ENCODE peak calls at places on chromosomes 7 and 10, in six cellular contexts. One of them, this sample, is unnamed.

GRCh38 chr7:63233881-63234280 is 764.8 kb upstream of the ZNF722 start:
- DNase-seq in HEK293T: no peak
- DNase-seq in germinal center: no peak
- DNase-seq in activated T-cell treated with anti-CD3 and anti-CD28 coated beads, Interleukin-2, amount 50 U/mL, for 72 hours: no peak
- DNase-seq in stimulated activated naive CD8-positive, alpha-beta T cell treated with anti-CD3 and anti-CD28 coated beads, Interleukin-15, Interleukin-2, amounts not matched to agents 100 U/mL and 50 U/mL, for 24 hours: no peak
- DNase-seq in midbrain: no peak
- DNase-seq in this sample: no peak

GRCh38 chr7:129024125-129024524 is 30.8 kb downstream of the TNPO3 start:
- DNase-seq in stimulated activated naive CD8-positive, alpha-beta T cell treated with anti-CD3 and anti-CD28 coated beads, Interleukin-15, Interleukin-2, amounts not matched to agents 100 U/mL and 50 U/mL, for 24 hours: no peak
- DNase-seq in midbrain: no peak
- DNase-seq in HEK293T: no peak
- DNase-seq in activated T-cell treated with anti-CD3 and anti-CD28 coated beads, Interleukin-2, amount 50 U/mL, for 72 hours: no peak
- DNase-seq in germinal center: no peak
- DNase-seq in this sample: no peak

GRCh38 chr7:2403718-2404648 is 572 bp downstream of the CHST12 start:
- DNase-seq in midbrain: peak; percentile 44
- DNase-seq in stimulated activated naive CD8-positive, alpha-beta T cell treated with anti-CD3 and anti-CD28 coated beads, Interleukin-15, Interleukin-2, amounts not matched to agents 100 U/mL and 50 U/mL, for 24 hours: peak; percentile 43
- DNase-seq in germinal center: peak; percentile 57
- DNase-seq in activated T-cell treated with anti-CD3 and anti-CD28 coated beads, Interleukin-2, amount 50 U/mL, for 72 hours: peak; percentile 51
- DNase-seq in HEK293T: peak; percentile 52
- DNase-seq in this sample: peak; percentile 44

GRCh38 chr10:78194050-78194449 is 160.4 kb downstream of the RPS24 start:
- DNase-seq in midbrain: no peak
- DNase-seq in HEK293T: no peak
- DNase-seq in activated T-cell treated with anti-CD3 and anti-CD28 coated beads, Interleukin-2, amount 50 U/mL, for 72 hours: no peak
- DNase-seq in germinal center: no peak
- DNase-seq in stimulated activated naive CD8-positive, alpha-beta T cell treated with anti-CD3 and anti-CD28 coated beads, Interleukin-15, Interleukin-2, amounts not matched to agents 100 U/mL and 50 U/mL, for 24 hours: no peak
- DNase-seq in this sample: no peak

GRCh38 chr10:22625511-22626288 is 88.7 kb downstream of the PIP4K2A start:
- DNase-seq in stimulated activated naive CD8-positive, alpha-beta T cell treated with anti-CD3 and anti-CD28 coated beads, Interleukin-15, Interleukin-2, amounts not matched to agents 100 U/mL and 50 U/mL, for 24 hours: no peak
- DNase-seq in germinal center: no peak
- DNase-seq in HEK293T: no peak
- DNase-seq in midbrain: peak; percentile 18
- DNase-seq in activated T-cell treated with anti-CD3 and anti-CD28 coated beads, Interleukin-2, amount 50 U/mL, for 72 hours: no peak
- DNase-seq in this sample: no peak

GRCh38 chr10:114261116-114261515 is 22.1 kb downstream of the VWA2 start:
- DNase-seq in HEK293T: no peak
- DNase-seq in germinal center: no peak
- DNase-seq in midbrain: no peak
- DNase-seq in stimulated activated naive CD8-positive, alpha-beta T cell treated with anti-CD3 and anti-CD28 coated beads, Interleukin-15, Interleukin-2, amounts not matched to agents 100 U/mL and 50 U/mL, for 24 hours: no peak
- DNase-seq in activated T-cell treated with anti-CD3 and anti-CD28 coated beads, Interleukin-2, amount 50 U/mL, for 72 hours: no peak
- DNase-seq in this sample: no peak

GRCh38 chr7:43294080-43294630 is 181.7 kb downstream of the HECW1 start:
- DNase-seq in activated T-cell treated with anti-CD3 and anti-CD28 coated beads, Interleukin-2, amount 50 U/mL, for 72 hours: no peak
- DNase-seq in stimulated activated naive CD8-positive, alpha-beta T cell treated with anti-CD3 and anti-CD28 coated beads, Interleukin-15, Interleukin-2, amounts not matched to agents 100 U/mL and 50 U/mL, for 24 hours: no peak
- DNase-seq in midbrain: no peak
- DNase-seq in germinal center: no peak
- DNase-seq in HEK293T: no peak
- DNase-seq in this sample: peak; percentile 56

GRCh38 chr7:57343901-57344622 is 105.9 kb upstream of the ZNF716 start:
- DNase-seq in activated T-cell treated with anti-CD3 and anti-CD28 coated beads, Interleukin-2, amount 50 U/mL, for 72 hours: no peak
- DNase-seq in midbrain: no peak
- DNase-seq in HEK293T: no peak
- DNase-seq in germinal center: no peak
- DNase-seq in stimulated activated naive CD8-positive, alpha-beta T cell treated with anti-CD3 and anti-CD28 coated beads, Interleukin-15, Interleukin-2, amounts not matched to agents 100 U/mL and 50 U/mL, for 24 hours: no peak
- DNase-seq in this sample: no peak

GRCh38 chr10:58512470-58513188 is at the start of gene BICC1:
- DNase-seq in activated T-cell treated with anti-CD3 and anti-CD28 coated beads, Interleukin-2, amount 50 U/mL, for 72 hours: peak; percentile 15
- DNase-seq in midbrain: peak; percentile 31
- DNase-seq in germinal center: peak; percentile 21
- DNase-seq in stimulated activated naive CD8-positive, alpha-beta T cell treated with anti-CD3 and anti-CD28 coated beads, Interleukin-15, Interleukin-2, amounts not matched to agents 100 U/mL and 50 U/mL, for 24 hours: peak; percentile 13
- DNase-seq in HEK293T: peak; percentile 69
- DNase-seq in this sample: no peak

GRCh38 chr10:35875281-35875680 is 233.2 kb upstream of the FZD8 start:
- DNase-seq in germinal center: no peak
- DNase-seq in stimulated activated naive CD8-positive, alpha-beta T cell treated with anti-CD3 and anti-CD28 coated beads, Interleukin-15, Interleukin-2, amounts not matched to agents 100 U/mL and 50 U/mL, for 24 hours: no peak
- DNase-seq in HEK293T: no peak
- DNase-seq in activated T-cell treated with anti-CD3 and anti-CD28 coated beads, Interleukin-2, amount 50 U/mL, for 72 hours: no peak
- DNase-seq in midbrain: no peak
- DNase-seq in this sample: no peak

GRCh38 chr10:33309410-33309809 is 25.1 kb downstream of the NRP1 start:
- DNase-seq in germinal center: no peak
- DNase-seq in HEK293T: no peak
- DNase-seq in activated T-cell treated with anti-CD3 and anti-CD28 coated beads, Interleukin-2, amount 50 U/mL, for 72 hours: no peak
- DNase-seq in stimulated activated naive CD8-positive, alpha-beta T cell treated with anti-CD3 and anti-CD28 coated beads, Interleukin-15, Interleukin-2, amounts not matched to agents 100 U/mL and 50 U/mL, for 24 hours: no peak
- DNase-seq in midbrain: no peak
- DNase-seq in this sample: no peak

GRCh38 chr10:128047991-128048826 is 78.0 kb downstream of the MKI67 start:
- DNase-seq in germinal center: peak; percentile 31
- DNase-seq in stimulated activated naive CD8-positive, alpha-beta T cell treated with anti-CD3 and anti-CD28 coated beads, Interleukin-15, Interleukin-2, amounts not matched to agents 100 U/mL and 50 U/mL, for 24 hours: peak; percentile 35
- DNase-seq in activated T-cell treated with anti-CD3 and anti-CD28 coated beads, Interleukin-2, amount 50 U/mL, for 72 hours: peak; percentile 41
- DNase-seq in HEK293T: no peak
- DNase-seq in midbrain: peak; percentile 13
- DNase-seq in this sample: no peak

GRCh38 chr7:149776305-149776704 is 2.9 kb upstream of the ZNF467 start:
- DNase-seq in activated T-cell treated with anti-CD3 and anti-CD28 coated beads, Interleukin-2, amount 50 U/mL, for 72 hours: no peak
- DNase-seq in midbrain: no peak
- DNase-seq in germinal center: no peak
- DNase-seq in HEK293T: no peak
- DNase-seq in stimulated activated naive CD8-positive, alpha-beta T cell treated with anti-CD3 and anti-CD28 coated beads, Interleukin-15, Interleukin-2, amounts not matched to agents 100 U/mL and 50 U/mL, for 24 hours: no peak
- DNase-seq in this sample: no peak

GRCh38 chr10:8045728-8046494 is 8.6 kb upstream of the GATA3 start:
- DNase-seq in stimulated activated naive CD8-positive, alpha-beta T cell treated with anti-CD3 and anti-CD28 coated beads, Interleukin-15, Interleukin-2, amounts not matched to agents 100 U/mL and 50 U/mL, for 24 hours: no peak
- DNase-seq in activated T-cell treated with anti-CD3 and anti-CD28 coated beads, Interleukin-2, amount 50 U/mL, for 72 hours: no peak
- DNase-seq in HEK293T: no peak
- DNase-seq in midbrain: no peak
- DNase-seq in germinal center: no peak
- DNase-seq in this sample: no peak

GRCh38 chr10:67668448-67668847 is 27.5 kb downstream of the CTNNA3 start:
- DNase-seq in germinal center: no peak
- DNase-seq in activated T-cell treated with anti-CD3 and anti-CD28 coated beads, Interleukin-2, amount 50 U/mL, for 72 hours: no peak
- DNase-seq in midbrain: no peak
- DNase-seq in stimulated activated naive CD8-positive, alpha-beta T cell treated with anti-CD3 and anti-CD28 coated beads, Interleukin-15, Interleukin-2, amounts not matched to agents 100 U/mL and 50 U/mL, for 24 hours: no peak
- DNase-seq in HEK293T: no peak
- DNase-seq in this sample: no peak

GRCh38 chr7:81256991-81257390 is 338.1 kb upstream of the SEMA3C start:
- DNase-seq in HEK293T: peak; percentile 14
- DNase-seq in stimulated activated naive CD8-positive, alpha-beta T cell treated with anti-CD3 and anti-CD28 coated beads, Interleukin-15, Interleukin-2, amounts not matched to agents 100 U/mL and 50 U/mL, for 24 hours: no peak
- DNase-seq in germinal center: no peak
- DNase-seq in midbrain: no peak
- DNase-seq in activated T-cell treated with anti-CD3 and anti-CD28 coated beads, Interleukin-2, amount 50 U/mL, for 72 hours: no peak
- DNase-seq in this sample: no peak

GRCh38 chr10:91409069-91409868 is 875 bp upstream of the HECTD2 start:
- DNase-seq in midbrain: peak; percentile 77
- DNase-seq in activated T-cell treated with anti-CD3 and anti-CD28 coated beads, Interleukin-2, amount 50 U/mL, for 72 hours: peak; percentile 29
- DNase-seq in germinal center: peak; percentile 47
- DNase-seq in stimulated activated naive CD8-positive, alpha-beta T cell treated with anti-CD3 and anti-CD28 coated beads, Interleukin-15, Interleukin-2, amounts not matched to agents 100 U/mL and 50 U/mL, for 24 hours: peak; percentile 51
- DNase-seq in HEK293T: peak; percentile 54
- DNase-seq in this sample: peak; percentile 93

GRCh38 chr7:6430271-6430940 is 17.3 kb downstream of the DAGLB start:
- DNase-seq in HEK293T: peak; percentile 54
- DNase-seq in stimulated activated naive CD8-positive, alpha-beta T cell treated with anti-CD3 and anti-CD28 coated beads, Interleukin-15, Interleukin-2, amounts not matched to agents 100 U/mL and 50 U/mL, for 24 hours: no peak
- DNase-seq in germinal center: no peak
- DNase-seq in midbrain: no peak
- DNase-seq in activated T-cell treated with anti-CD3 and anti-CD28 coated beads, Interleukin-2, amount 50 U/mL, for 72 hours: peak; percentile 11
- DNase-seq in this sample: no peak

GRCh38 chr7:41900532-41900931 is 197.6 kb upstream of the INHBA start:
- DNase-seq in midbrain: no peak
- DNase-seq in germinal center: no peak
- DNase-seq in HEK293T: no peak
- DNase-seq in stimulated activated naive CD8-positive, alpha-beta T cell treated with anti-CD3 and anti-CD28 coated beads, Interleukin-15, Interleukin-2, amounts not matched to agents 100 U/mL and 50 U/mL, for 24 hours: no peak
- DNase-seq in activated T-cell treated with anti-CD3 and anti-CD28 coated beads, Interleukin-2, amount 50 U/mL, for 72 hours: no peak
- DNase-seq in this sample: no peak

GRCh38 chr10:110916554-110917346 is 2.2 kb downstream of the BBIP1 start:
- DNase-seq in stimulated activated naive CD8-positive, alpha-beta T cell treated with anti-CD3 and anti-CD28 coated beads, Interleukin-15, Interleukin-2, amounts not matched to agents 100 U/mL and 50 U/mL, for 24 hours: no peak
- DNase-seq in HEK293T: peak; percentile 57
- DNase-seq in germinal center: no peak
- DNase-seq in midbrain: no peak
- DNase-seq in activated T-cell treated with anti-CD3 and anti-CD28 coated beads, Interleukin-2, amount 50 U/mL, for 72 hours: no peak
- DNase-seq in this sample: no peak

GRCh38 chr10:98420786-98421185 is 5.8 kb upstream of the PYROXD2 start:
- DNase-seq in HEK293T: no peak
- DNase-seq in midbrain: no peak
- DNase-seq in stimulated activated naive CD8-positive, alpha-beta T cell treated with anti-CD3 and anti-CD28 coated beads, Interleukin-15, Interleukin-2, amounts not matched to agents 100 U/mL and 50 U/mL, for 24 hours: no peak
- DNase-seq in activated T-cell treated with anti-CD3 and anti-CD28 coated beads, Interleukin-2, amount 50 U/mL, for 72 hours: no peak
- DNase-seq in germinal center: no peak
- DNase-seq in this sample: no peak

GRCh38 chr7:30986738-30987137 is 23.0 kb downstream of the GHRHR start:
- DNase-seq in stimulated activated naive CD8-positive, alpha-beta T cell treated with anti-CD3 and anti-CD28 coated beads, Interleukin-15, Interleukin-2, amounts not matched to agents 100 U/mL and 50 U/mL, for 24 hours: no peak
- DNase-seq in midbrain: peak; percentile 13
- DNase-seq in germinal center: no peak
- DNase-seq in activated T-cell treated with anti-CD3 and anti-CD28 coated beads, Interleukin-2, amount 50 U/mL, for 72 hours: no peak
- DNase-seq in HEK293T: no peak
- DNase-seq in this sample: no peak

GRCh38 chr7:93176961-93177580 is 28.9 kb upstream of the SAMD9L start:
- DNase-seq in stimulated activated naive CD8-positive, alpha-beta T cell treated with anti-CD3 and anti-CD28 coated beads, Interleukin-15, Interleukin-2, amounts not matched to agents 100 U/mL and 50 U/mL, for 24 hours: no peak
- DNase-seq in midbrain: no peak
- DNase-seq in germinal center: no peak
- DNase-seq in HEK293T: no peak
- DNase-seq in activated T-cell treated with anti-CD3 and anti-CD28 coated beads, Interleukin-2, amount 50 U/mL, for 72 hours: no peak
- DNase-seq in this sample: no peak

GRCh38 chr10:130243015-130243414 is 106.8 kb downstream of the GLRX3 start:
- DNase-seq in midbrain: no peak
- DNase-seq in stimulated activated naive CD8-positive, alpha-beta T cell treated with anti-CD3 and anti-CD28 coated beads, Interleukin-15, Interleukin-2, amounts not matched to agents 100 U/mL and 50 U/mL, for 24 hours: no peak
- DNase-seq in HEK293T: no peak
- DNase-seq in activated T-cell treated with anti-CD3 and anti-CD28 coated beads, Interleukin-2, amount 50 U/mL, for 72 hours: no peak
- DNase-seq in germinal center: no peak
- DNase-seq in this sample: no peak

GRCh38 chr10:117170244-117170643 is 27.0 kb upstream of the KCNK18 start:
- DNase-seq in HEK293T: no peak
- DNase-seq in activated T-cell treated with anti-CD3 and anti-CD28 coated beads, Interleukin-2, amount 50 U/mL, for 72 hours: no peak
- DNase-seq in midbrain: no peak
- DNase-seq in stimulated activated naive CD8-positive, alpha-beta T cell treated with anti-CD3 and anti-CD28 coated beads, Interleukin-15, Interleukin-2, amounts not matched to agents 100 U/mL and 50 U/mL, for 24 hours: no peak
- DNase-seq in germinal center: no peak
- DNase-seq in this sample: no peak

GRCh38 chr10:6659451-6659850 is 79.4 kb upstream of the PRKCQ start:
- DNase-seq in germinal center: no peak
- DNase-seq in midbrain: no peak
- DNase-seq in activated T-cell treated with anti-CD3 and anti-CD28 coated beads, Interleukin-2, amount 50 U/mL, for 72 hours: no peak
- DNase-seq in stimulated activated naive CD8-positive, alpha-beta T cell treated with anti-CD3 and anti-CD28 coated beads, Interleukin-15, Interleukin-2, amounts not matched to agents 100 U/mL and 50 U/mL, for 24 hours: no peak
- DNase-seq in HEK293T: no peak
- DNase-seq in this sample: no peak

This sample was measured in cerebellar cortex.